ENCODE peak calls at places on chromosomes 2 and 18, in ten cellular contexts. One of them, this sample, is unnamed.

GRCh38 chr2:40127147-40127546 is 324.7 kb downstream of the SLC8A1 start:
- DNase-seq in stimulated activated CD4-positive, alpha-beta T cell treated with anti-CD3 and anti-CD28 coated beads, Interleukin-1b, Interleukin-23, amount 100 ng/mL, for 1 hour: no peak
- DNase-seq in HL-60: no peak
- DNase-seq in fibroblast of mammary gland: no peak
- DNase-seq in endothelial cell: no peak
- DNase-seq in GM12892: no peak
- DNase-seq in T1000: no peak
- DNase-seq in colonic mucosa: no peak
- DNase-seq in AG09309: no peak
- DNase-seq in esophagus muscularis mucosa: no peak
- DNase-seq in this sample: no peak

GRCh38 chr2:226761195-226761583 is 38.4 kb downstream of the IRS1 start:
- DNase-seq in endothelial cell: no peak
- DNase-seq in colonic mucosa: no peak
- DNase-seq in esophagus muscularis mucosa: no peak
- DNase-seq in AG09309: no peak
- DNase-seq in GM12892: no peak
- DNase-seq in HL-60: no peak
- DNase-seq in stimulated activated CD4-positive, alpha-beta T cell treated with anti-CD3 and anti-CD28 coated beads, Interleukin-1b, Interleukin-23, amount 100 ng/mL, for 1 hour: no peak
- DNase-seq in fibroblast of mammary gland: no peak
- DNase-seq in T1000: no peak
- DNase-seq in this sample: no peak

GRCh38 chr2:239305771-239306170 is 95.0 kb downstream of the HDAC4 start:
- DNase-seq in esophagus muscularis mucosa: no peak
- DNase-seq in stimulated activated CD4-positive, alpha-beta T cell treated with anti-CD3 and anti-CD28 coated beads, Interleukin-1b, Interleukin-23, amount 100 ng/mL, for 1 hour: no peak
- DNase-seq in GM12892: no peak
- DNase-seq in AG09309: no peak
- DNase-seq in HL-60: no peak
- DNase-seq in T1000: no peak
- DNase-seq in endothelial cell: no peak
- DNase-seq in colonic mucosa: no peak
- DNase-seq in fibroblast of mammary gland: no peak
- DNase-seq in this sample: no peak

GRCh38 chr2:113700186-113700841 is 56.1 kb downstream of the SLC35F5 start:
- DNase-seq in T1000: no peak
- DNase-seq in AG09309: no peak
- DNase-seq in endothelial cell: no peak
- DNase-seq in colonic mucosa: no peak
- DNase-seq in GM12892: peak; percentile 50
- DNase-seq in esophagus muscularis mucosa: no peak
- DNase-seq in fibroblast of mammary gland: no peak
- DNase-seq in stimulated activated CD4-positive, alpha-beta T cell treated with anti-CD3 and anti-CD28 coated beads, Interleukin-1b, Interleukin-23, amount 100 ng/mL, for 1 hour: no peak
- DNase-seq in HL-60: peak; percentile 67
- DNase-seq in this sample: no peak

GRCh38 chr2:181957668-181958067 is 28.0 kb upstream of the PPP1R1C start:
- DNase-seq in stimulated activated CD4-positive, alpha-beta T cell treated with anti-CD3 and anti-CD28 coated beads, Interleukin-1b, Interleukin-23, amount 100 ng/mL, for 1 hour: no peak
- DNase-seq in colonic mucosa: no peak
- DNase-seq in fibroblast of mammary gland: peak; percentile 21
- DNase-seq in endothelial cell: no peak
- DNase-seq in HL-60: no peak
- DNase-seq in T1000: no peak
- DNase-seq in esophagus muscularis mucosa: no peak
- DNase-seq in AG09309: no peak
- DNase-seq in GM12892: no peak
- DNase-seq in this sample: no peak

GRCh38 chr2:187372213-187372612 is 75.8 kb downstream of the CALCRL start:
- DNase-seq in stimulated activated CD4-positive, alpha-beta T cell treated with anti-CD3 and anti-CD28 coated beads, Interleukin-1b, Interleukin-23, amount 100 ng/mL, for 1 hour: no peak
- DNase-seq in AG09309: no peak
- DNase-seq in T1000: no peak
- DNase-seq in endothelial cell: no peak
- DNase-seq in GM12892: no peak
- DNase-seq in colonic mucosa: no peak
- DNase-seq in fibroblast of mammary gland: peak; percentile 75
- DNase-seq in HL-60: no peak
- DNase-seq in esophagus muscularis mucosa: no peak
- DNase-seq in this sample: peak; percentile 51

GRCh38 chr2:150341982-150342680 is 145.3 kb downstream of the RND3 start:
- DNase-seq in endothelial cell: no peak
- DNase-seq in fibroblast of mammary gland: peak; percentile 15
- DNase-seq in AG09309: no peak
- DNase-seq in HL-60: no peak
- DNase-seq in colonic mucosa: no peak
- DNase-seq in esophagus muscularis mucosa: no peak
- DNase-seq in stimulated activated CD4-positive, alpha-beta T cell treated with anti-CD3 and anti-CD28 coated beads, Interleukin-1b, Interleukin-23, amount 100 ng/mL, for 1 hour: no peak
- DNase-seq in GM12892: no peak
- DNase-seq in T1000: no peak
- DNase-seq in this sample: no peak

GRCh38 chr18:59705145-59705544 is 7.9 kb upstream of the CCBE1 start:
- DNase-seq in endothelial cell: no peak
- DNase-seq in GM12892: no peak
- DNase-seq in HL-60: no peak
- DNase-seq in stimulated activated CD4-positive, alpha-beta T cell treated with anti-CD3 and anti-CD28 coated beads, Interleukin-1b, Interleukin-23, amount 100 ng/mL, for 1 hour: no peak
- DNase-seq in AG09309: no peak
- DNase-seq in esophagus muscularis mucosa: no peak
- DNase-seq in T1000: no peak
- DNase-seq in colonic mucosa: no peak
- DNase-seq in fibroblast of mammary gland: no peak
- DNase-seq in this sample: no peak

GRCh38 chr18:23871410-23871809 is 143.1 kb upstream of the TTC39C start:
- DNase-seq in endothelial cell: peak; percentile 50
- DNase-seq in stimulated activated CD4-positive, alpha-beta T cell treated with anti-CD3 and anti-CD28 coated beads, Interleukin-1b, Interleukin-23, amount 100 ng/mL, for 1 hour: peak; percentile 45
- DNase-seq in fibroblast of mammary gland: no peak
- DNase-seq in colonic mucosa: peak; percentile 62
- DNase-seq in HL-60: no peak
- DNase-seq in T1000: peak; percentile 28
- DNase-seq in esophagus muscularis mucosa: peak; percentile 77
- DNase-seq in GM12892: no peak
- DNase-seq in AG09309: no peak
- DNase-seq in this sample: peak; percentile 10

GRCh38 chr2:94992360-94992759 is 33.1 kb upstream of the MAL start:
- DNase-seq in colonic mucosa: no peak
- DNase-seq in AG09309: no peak
- DNase-seq in fibroblast of mammary gland: no peak
- DNase-seq in HL-60: no peak
- DNase-seq in stimulated activated CD4-positive, alpha-beta T cell treated with anti-CD3 and anti-CD28 coated beads, Interleukin-1b, Interleukin-23, amount 100 ng/mL, for 1 hour: no peak
- DNase-seq in esophagus muscularis mucosa: no peak
- DNase-seq in GM12892: no peak
- DNase-seq in endothelial cell: no peak
- DNase-seq in T1000: no peak
- DNase-seq in this sample: no peak

GRCh38 chr2:17878222-17879136 is at the start of gene KCNS3:
- DNase-seq in esophagus muscularis mucosa: no peak
- DNase-seq in GM12892: peak; percentile 58
- DNase-seq in HL-60: no peak
- DNase-seq in colonic mucosa: peak; percentile 50
- DNase-seq in T1000: peak; percentile 10
- DNase-seq in fibroblast of mammary gland: peak; percentile 2
- DNase-seq in endothelial cell: peak; percentile 57
- DNase-seq in stimulated activated CD4-positive, alpha-beta T cell treated with anti-CD3 and anti-CD28 coated beads, Interleukin-1b, Interleukin-23, amount 100 ng/mL, for 1 hour: no peak
- DNase-seq in AG09309: no peak
- DNase-seq in this sample: peak; percentile 19

GRCh38 chr18:49486959-49487710 is at the start of gene C18orf32:
- DNase-seq in HL-60: peak; percentile 96
- DNase-seq in T1000: peak; percentile 73
- DNase-seq in stimulated activated CD4-positive, alpha-beta T cell treated with anti-CD3 and anti-CD28 coated beads, Interleukin-1b, Interleukin-23, amount 100 ng/mL, for 1 hour: peak; percentile 76
- DNase-seq in GM12892: peak; percentile 78
- DNase-seq in AG09309: peak; percentile 73
- DNase-seq in esophagus muscularis mucosa: peak; percentile 99
- DNase-seq in endothelial cell: peak; percentile 91
- DNase-seq in fibroblast of mammary gland: peak; percentile 91
- DNase-seq in colonic mucosa: peak; percentile 97
- DNase-seq in this sample: peak; percentile 94

GRCh38 chr2:96715658-96716057 is 24.2 kb downstream of the LMAN2L start:
- DNase-seq in colonic mucosa: no peak
- DNase-seq in T1000: no peak
- DNase-seq in esophagus muscularis mucosa: no peak
- DNase-seq in fibroblast of mammary gland: no peak
- DNase-seq in endothelial cell: no peak
- DNase-seq in GM12892: no peak
- DNase-seq in AG09309: no peak
- DNase-seq in stimulated activated CD4-positive, alpha-beta T cell treated with anti-CD3 and anti-CD28 coated beads, Interleukin-1b, Interleukin-23, amount 100 ng/mL, for 1 hour: no peak
- DNase-seq in HL-60: no peak
- DNase-seq in this sample: peak; percentile 44

GRCh38 chr18:75727479-75727878 is 300.0 kb upstream of the SMIM21 start:
- DNase-seq in endothelial cell: peak; percentile 58
- DNase-seq in GM12892: peak; percentile 5
- DNase-seq in AG09309: peak; percentile 2
- DNase-seq in fibroblast of mammary gland: peak; percentile 39
- DNase-seq in esophagus muscularis mucosa: no peak
- DNase-seq in T1000: no peak
- DNase-seq in colonic mucosa: peak; percentile 28
- DNase-seq in HL-60: peak; percentile 3
- DNase-seq in stimulated activated CD4-positive, alpha-beta T cell treated with anti-CD3 and anti-CD28 coated beads, Interleukin-1b, Interleukin-23, amount 100 ng/mL, for 1 hour: no peak
- DNase-seq in this sample: peak; percentile 33

GRCh38 chr2:88855620-88856408 is 164.3 kb downstream of the RPIA start:
- DNase-seq in endothelial cell: no peak
- DNase-seq in AG09309: no peak
- DNase-seq in HL-60: no peak
- DNase-seq in esophagus muscularis mucosa: no peak
- DNase-seq in stimulated activated CD4-positive, alpha-beta T cell treated with anti-CD3 and anti-CD28 coated beads, Interleukin-1b, Interleukin-23, amount 100 ng/mL, for 1 hour: no peak
- DNase-seq in T1000: no peak
- DNase-seq in fibroblast of mammary gland: no peak
- DNase-seq in colonic mucosa: no peak
- DNase-seq in GM12892: no peak
- DNase-seq in this sample: no peak

GRCh38 chr2:238238766-238239551 is 879 bp downstream of the HES6 start:
- DNase-seq in T1000: no peak
- DNase-seq in GM12892: no peak
- DNase-seq in stimulated activated CD4-positive, alpha-beta T cell treated with anti-CD3 and anti-CD28 coated beads, Interleukin-1b, Interleukin-23, amount 100 ng/mL, for 1 hour: no peak
- DNase-seq in AG09309: no peak
- DNase-seq in fibroblast of mammary gland: no peak
- DNase-seq in esophagus muscularis mucosa: no peak
- DNase-seq in endothelial cell: no peak
- DNase-seq in HL-60: peak; percentile 56
- DNase-seq in colonic mucosa: no peak
- DNase-seq in this sample: no peak

GRCh38 chr2:66984864-66985263 is 412.3 kb upstream of the ETAA1 start:
- DNase-seq in endothelial cell: no peak
- DNase-seq in HL-60: no peak
- DNase-seq in T1000: no peak
- DNase-seq in AG09309: no peak
- DNase-seq in fibroblast of mammary gland: no peak
- DNase-seq in stimulated activated CD4-positive, alpha-beta T cell treated with anti-CD3 and anti-CD28 coated beads, Interleukin-1b, Interleukin-23, amount 100 ng/mL, for 1 hour: no peak
- DNase-seq in colonic mucosa: no peak
- DNase-seq in esophagus muscularis mucosa: no peak
- DNase-seq in GM12892: no peak
- DNase-seq in this sample: no peak

GRCh38 chr2:85713836-85714235 is 19.7 kb downstream of the GNLY start:
- DNase-seq in endothelial cell: no peak
- DNase-seq in AG09309: no peak
- DNase-seq in fibroblast of mammary gland: no peak
- DNase-seq in colonic mucosa: no peak
- DNase-seq in GM12892: no peak
- DNase-seq in T1000: no peak
- DNase-seq in stimulated activated CD4-positive, alpha-beta T cell treated with anti-CD3 and anti-CD28 coated beads, Interleukin-1b, Interleukin-23, amount 100 ng/mL, for 1 hour: no peak
- DNase-seq in esophagus muscularis mucosa: no peak
- DNase-seq in HL-60: no peak
- DNase-seq in this sample: no peak

GRCh38 chr2:183250472-183250871 is 126.2 kb downstream of the NUP35 start:
- DNase-seq in T1000: no peak
- DNase-seq in HL-60: no peak
- DNase-seq in colonic mucosa: no peak
- DNase-seq in fibroblast of mammary gland: peak; percentile 25
- DNase-seq in esophagus muscularis mucosa: no peak
- DNase-seq in stimulated activated CD4-positive, alpha-beta T cell treated with anti-CD3 and anti-CD28 coated beads, Interleukin-1b, Interleukin-23, amount 100 ng/mL, for 1 hour: no peak
- DNase-seq in GM12892: no peak
- DNase-seq in endothelial cell: no peak
- DNase-seq in AG09309: no peak
- DNase-seq in this sample: no peak

GRCh38 chr2:73832905-73833304 is 4.1 kb downstream of the STAMBP start:
- DNase-seq in colonic mucosa: no peak
- DNase-seq in HL-60: no peak
- DNase-seq in AG09309: no peak
- DNase-seq in T1000: no peak
- DNase-seq in stimulated activated CD4-positive, alpha-beta T cell treated with anti-CD3 and anti-CD28 coated beads, Interleukin-1b, Interleukin-23, amount 100 ng/mL, for 1 hour: no peak
- DNase-seq in endothelial cell: no peak
- DNase-seq in GM12892: no peak
- DNase-seq in fibroblast of mammary gland: peak; percentile 45
- DNase-seq in esophagus muscularis mucosa: no peak
- DNase-seq in this sample: peak; percentile 53

GRCh38 chr18:27785815-27786537 is 391.0 kb downstream of the CDH2 start:
- DNase-seq in AG09309: no peak
- DNase-seq in fibroblast of mammary gland: no peak
- DNase-seq in colonic mucosa: no peak
- DNase-seq in endothelial cell: no peak
- DNase-seq in T1000: no peak
- DNase-seq in HL-60: no peak
- DNase-seq in esophagus muscularis mucosa: no peak
- DNase-seq in stimulated activated CD4-positive, alpha-beta T cell treated with anti-CD3 and anti-CD28 coated beads, Interleukin-1b, Interleukin-23, amount 100 ng/mL, for 1 hour: no peak
- DNase-seq in GM12892: no peak
- DNase-seq in this sample: no peak

GRCh38 chr2:212970132-212970531 is 181.3 kb downstream of the IKZF2 start:
- DNase-seq in stimulated activated CD4-positive, alpha-beta T cell treated with anti-CD3 and anti-CD28 coated beads, Interleukin-1b, Interleukin-23, amount 100 ng/mL, for 1 hour: no peak
- DNase-seq in endothelial cell: no peak
- DNase-seq in colonic mucosa: no peak
- DNase-seq in T1000: no peak
- DNase-seq in GM12892: no peak
- DNase-seq in fibroblast of mammary gland: peak; percentile 67
- DNase-seq in HL-60: no peak
- DNase-seq in esophagus muscularis mucosa: no peak
- DNase-seq in AG09309: no peak
- DNase-seq in this sample: peak; percentile 62

GRCh38 chr2:46333912-46334311 is 36.7 kb downstream of the EPAS1 start:
- DNase-seq in AG09309: no peak
- DNase-seq in T1000: no peak
- DNase-seq in fibroblast of mammary gland: peak; percentile 55
- DNase-seq in endothelial cell: no peak
- DNase-seq in colonic mucosa: no peak
- DNase-seq in HL-60: no peak
- DNase-seq in stimulated activated CD4-positive, alpha-beta T cell treated with anti-CD3 and anti-CD28 coated beads, Interleukin-1b, Interleukin-23, amount 100 ng/mL, for 1 hour: no peak
- DNase-seq in esophagus muscularis mucosa: no peak
- DNase-seq in GM12892: no peak
- DNase-seq in this sample: no peak

GRCh38 chr2:1032030-1032429 is 81.4 kb downstream of the SNTG2 start:
- DNase-seq in stimulated activated CD4-positive, alpha-beta T cell treated with anti-CD3 and anti-CD28 coated beads, Interleukin-1b, Interleukin-23, amount 100 ng/mL, for 1 hour: no peak
- DNase-seq in T1000: no peak
- DNase-seq in colonic mucosa: no peak
- DNase-seq in esophagus muscularis mucosa: no peak
- DNase-seq in fibroblast of mammary gland: no peak
- DNase-seq in GM12892: no peak
- DNase-seq in AG09309: no peak
- DNase-seq in HL-60: no peak
- DNase-seq in endothelial cell: no peak
- DNase-seq in this sample: no peak

GRCh38 chr2:54457326-54458023 is 1.3 kb downstream of the SPTBN1 start:
- DNase-seq in T1000: peak; percentile 5
- DNase-seq in GM12892: no peak
- DNase-seq in esophagus muscularis mucosa: no peak
- DNase-seq in colonic mucosa: no peak
- DNase-seq in fibroblast of mammary gland: peak; percentile 15
- DNase-seq in endothelial cell: peak; percentile 34
- DNase-seq in AG09309: no peak
- DNase-seq in stimulated activated CD4-positive, alpha-beta T cell treated with anti-CD3 and anti-CD28 coated beads, Interleukin-1b, Interleukin-23, amount 100 ng/mL, for 1 hour: no peak
- DNase-seq in HL-60: no peak
- DNase-seq in this sample: no peak

GRCh38 chr2:217639481-217639880 is 363.3 kb downstream of the TNS1 start:
- DNase-seq in esophagus muscularis mucosa: no peak
- DNase-seq in HL-60: no peak
- DNase-seq in T1000: no peak
- DNase-seq in AG09309: no peak
- DNase-seq in colonic mucosa: no peak
- DNase-seq in GM12892: no peak
- DNase-seq in stimulated activated CD4-positive, alpha-beta T cell treated with anti-CD3 and anti-CD28 coated beads, Interleukin-1b, Interleukin-23, amount 100 ng/mL, for 1 hour: no peak
- DNase-seq in fibroblast of mammary gland: no peak
- DNase-seq in endothelial cell: no peak
- DNase-seq in this sample: no peak

GRCh38 chr2:241818229-241818942 is 9.4 kb downstream of the NEU4 start:
- DNase-seq in T1000: no peak
- DNase-seq in HL-60: no peak
- DNase-seq in fibroblast of mammary gland: no peak
- DNase-seq in endothelial cell: no peak
- DNase-seq in colonic mucosa: no peak
- DNase-seq in GM12892: no peak
- DNase-seq in AG09309: no peak
- DNase-seq in stimulated activated CD4-positive, alpha-beta T cell treated with anti-CD3 and anti-CD28 coated beads, Interleukin-1b, Interleukin-23, amount 100 ng/mL, for 1 hour: no peak
- DNase-seq in esophagus muscularis mucosa: no peak
- DNase-seq in this sample: no peak

GRCh38 chr2:28395334-28396061 is 2.8 kb downstream of the FOSL2 start:
- DNase-seq in AG09309: no peak
- DNase-seq in GM12892: no peak
- DNase-seq in T1000: no peak
- DNase-seq in fibroblast of mammary gland: peak; percentile 77
- DNase-seq in HL-60: peak; percentile 88
- DNase-seq in endothelial cell: no peak
- DNase-seq in colonic mucosa: peak; percentile 68
- DNase-seq in stimulated activated CD4-positive, alpha-beta T cell treated with anti-CD3 and anti-CD28 coated beads, Interleukin-1b, Interleukin-23, amount 100 ng/mL, for 1 hour: no peak
- DNase-seq in esophagus muscularis mucosa: no peak
- DNase-seq in this sample: peak; percentile 82